ENCODE peak calls at places on chromosome 6, in seven cellular contexts. One of them, this sample, is unnamed.

GRCh38 chr6:104623052-104623690 is 236.5 kb downstream of the HACE1 start:
- DNase-seq in NCI-H1417 treated with DMSO at 0.1 percent for 48 hours: no peak
- DNase-seq in anterior cingulate cortex: no peak
- DNase-seq in neural crest cell: no peak
- DNase-seq in RWPE1: no peak
- DNase-seq in AG04450: no peak
- DNase-seq in fibroblast of villous mesenchyme: peak
- DNase-seq in this sample: no peak

GRCh38 chr6:157107915-157108651 is 215.2 kb downstream of the TMEM242 start:
- DNase-seq in neural crest cell: no peak
- DNase-seq in AG04450: peak
- DNase-seq in RWPE1: peak
- DNase-seq in fibroblast of villous mesenchyme: peak
- DNase-seq in NCI-H1417 treated with DMSO at 0.1 percent for 48 hours: no peak
- DNase-seq in anterior cingulate cortex: no peak
- DNase-seq in this sample: no peak

GRCh38 chr6:57068066-57068465 is 21.6 kb downstream of the KIAA1586 start:
- DNase-seq in RWPE1: no peak
- DNase-seq in fibroblast of villous mesenchyme: no peak
- DNase-seq in NCI-H1417 treated with DMSO at 0.1 percent for 48 hours: no peak
- DNase-seq in neural crest cell: no peak
- DNase-seq in AG04450: no peak
- DNase-seq in anterior cingulate cortex: no peak
- DNase-seq in this sample: no peak

GRCh38 chr6:24854077-24854670 is 55.5 kb upstream of the ARMH2 start:
- DNase-seq in RWPE1: no peak
- DNase-seq in anterior cingulate cortex: no peak
- DNase-seq in fibroblast of villous mesenchyme: no peak
- DNase-seq in neural crest cell: no peak
- DNase-seq in AG04450: no peak
- DNase-seq in NCI-H1417 treated with DMSO at 0.1 percent for 48 hours: no peak
- DNase-seq in this sample: no peak

GRCh38 chr6:44462797-44463770 is 75.6 kb downstream of the CDC5L start:
- DNase-seq in fibroblast of villous mesenchyme: no peak
- DNase-seq in NCI-H1417 treated with DMSO at 0.1 percent for 48 hours: no peak
- DNase-seq in AG04450: no peak
- DNase-seq in anterior cingulate cortex: no peak
- DNase-seq in RWPE1: no peak
- DNase-seq in neural crest cell: no peak
- DNase-seq in this sample: no peak

GRCh38 chr6:140043762-140044378 is 669.4 kb upstream of the CITED2 start:
- DNase-seq in neural crest cell: no peak
- DNase-seq in anterior cingulate cortex: no peak
- DNase-seq in RWPE1: peak
- DNase-seq in AG04450: no peak
- DNase-seq in fibroblast of villous mesenchyme: peak
- DNase-seq in NCI-H1417 treated with DMSO at 0.1 percent for 48 hours: no peak
- DNase-seq in this sample: no peak

GRCh38 chr6:35089935-35090505 is 51.1 kb downstream of the TCP11 start:
- DNase-seq in AG04450: peak
- DNase-seq in fibroblast of villous mesenchyme: peak
- DNase-seq in neural crest cell: no peak
- DNase-seq in RWPE1: no peak
- DNase-seq in anterior cingulate cortex: no peak
- DNase-seq in NCI-H1417 treated with DMSO at 0.1 percent for 48 hours: no peak
- DNase-seq in this sample: no peak

GRCh38 chr6:20778917-20779316 is 244.7 kb downstream of the CDKAL1 start:
- DNase-seq in RWPE1: no peak
- DNase-seq in neural crest cell: no peak
- DNase-seq in anterior cingulate cortex: no peak
- DNase-seq in NCI-H1417 treated with DMSO at 0.1 percent for 48 hours: no peak
- DNase-seq in fibroblast of villous mesenchyme: no peak
- DNase-seq in AG04450: no peak
- DNase-seq in this sample: no peak